ENCODE peak calls at places on chromosomes 11 and 22, in five cellular contexts. E, V, D, R and M are unnamed samples.

GRCh38 chr11:1473011-1473628 is 13.5 kb downstream of the MOB2 start:
- DNase-seq in D (no peak), E (no peak), V (no peak), R (peak), M (no peak)

GRCh38 chr11:2129699-2130366 is 9.4 kb downstream of the IGF2 start:
- DNase-seq in E (no peak), D (no peak), R (no peak), V (no peak), M (no peak)

GRCh38 chr11:61149624-61150615 is 11.3 kb downstream of the VPS37C start:
- DNase-seq in R (no peak), D (no peak), V (no peak), E (peak), M (no peak)

GRCh38 chr22:31141551-31141950 is 1.2 kb upstream of the PLA2G3 start:
- DNase-seq in E (no peak), R (no peak), D (no peak), V (no peak), M (no peak)

GRCh38 chr11:1792461-1792860 is 28.7 kb upstream of the CTSD start:
- DNase-seq in D (no peak), V (no peak), E (no peak), R (no peak), M (no peak)

GRCh38 chr22:19779685-19780268 is 19.2 kb downstream of the TBX1 start:
- DNase-seq in D (no peak), R (no peak), E (peak), V (no peak), M (no peak)

GRCh38 chr11:114082415-114082748 is 22.9 kb downstream of the ZBTB16 start:
- DNase-seq in R (no peak), E (no peak), D (no peak), V (no peak), M (no peak)

GRCh38 chr11:2792376-2793250 is 92.8 kb upstream of the KCNQ1OT1 start:
- DNase-seq in D (no peak), E (peak), R (peak), V (no peak), M (no peak)

GRCh38 chr22:19766506-19767426 is 6.2 kb downstream of the TBX1 start:
- DNase-seq in E (no peak), R (no peak), V (no peak), D (peak), M (no peak)

GRCh38 chr11:71102251-71102995 is 150.0 kb downstream of the SHANK2 start:
- DNase-seq in R (no peak), D (no peak), E (no peak), V (no peak), M (no peak)

GRCh38 chr11:122754553-122755322 is 83.6 kb upstream of the CRTAM start:
- DNase-seq in D (no peak), E (peak), V (no peak), R (no peak), M (no peak)

GRCh38 chr22:20905415-20906386 is 11.5 kb upstream of the CRKL start:
- DNase-seq in D (no peak), R (no peak), V (no peak), E (no peak), M (no peak)

GRCh38 chr11:42972741-42973140 is 339.1 kb upstream of the API5 start:
- DNase-seq in V (no peak), D (no peak), R (no peak), E (no peak), M (no peak)

GRCh38 chr11:96014234-96014633 is 90.3 kb upstream of the MTMR2 start:
- DNase-seq in D (no peak), R (no peak), V (peak), E (no peak), M (no peak)

GRCh38 chr11:66302656-66303055 is 11.0 kb downstream of the TMEM151A start:
- DNase-seq in E (no peak), V (no peak), R (no peak), D (no peak), M (no peak)

GRCh38 chr22:27216444-27216843 is 559.1 kb downstream of the MIAT start:
- DNase-seq in R (no peak), E (no peak), D (no peak), V (no peak), M (no peak)

GRCh38 chr11:97743205-97743742 is 1277.5 kb upstream of the CNTN5 start:
- DNase-seq in V (no peak), R (no peak), E (no peak), D (no peak), M (no peak)

GRCh38 chr22:27775698-27776409 is 25.7 kb downstream of the MN1 start:
- DNase-seq in V (peak), D (no peak), E (no peak), R (no peak), M (no peak)

GRCh38 chr22:31932863-31933262 is 11.5 kb upstream of the YWHAH start:
- DNase-seq in R (no peak), D (no peak), V (no peak), E (no peak), M (no peak)

GRCh38 chr11:103939694-103940093 is 96.7 kb upstream of the DDI1 start:
- DNase-seq in R (no peak), D (no peak), V (no peak), E (no peak), M (no peak)

GRCh38 chr22:39543095-39543494 is 10.5 kb upstream of the RPS19BP1 start:
- DNase-seq in D (no peak), V (no peak), E (peak), R (no peak), M (no peak)

GRCh38 chr22:41479671-41480396 is 10.9 kb downstream of the ACO2 start:
- DNase-seq in V (peak), R (no peak), D (no peak), E (no peak), M (no peak)

GRCh38 chr22:23034621-23035556 is 35.4 kb upstream of the GNAZ start:
- DNase-seq in R (no peak), E (peak), D (no peak), V (no peak), M (no peak)

GRCh38 chr11:118634435-118635236 is 27.2 kb downstream of the PHLDB1 start:
- DNase-seq in R (peak), V (no peak), E (no peak), D (no peak), M (no peak)

GRCh38 chr22:36378080-36378788 is 9.5 kb downstream of the MYH9 start:
- DNase-seq in D (no peak), E (no peak), V (no peak), R (no peak), M (no peak)

GRCh38 chr11:112132737-112133136 is 31.2 kb downstream of the IL18 start:
- DNase-seq in E (no peak), V (no peak), R (no peak), D (no peak), M (no peak)

GRCh38 chr11:78651923-78652602 is 77.4 kb upstream of the NARS2 start:
- DNase-seq in R (no peak), E (no peak), D (peak), V (no peak), M (peak)

GRCh38 chr11:71936825-71937224 is 8.0 kb downstream of the RNF121 start:
- DNase-seq in V (no peak), E (no peak), R (no peak), D (no peak), M (no peak)

GRCh38 chr11:11444027-11444799 is 91.2 kb upstream of the CSNK2A3 start:
- DNase-seq in R (no peak), V (no peak), E (no peak), D (no peak), M (no peak)

GRCh38 chr11:111019931-111020381 is 225.6 kb upstream of the POU2AF2 start:
- DNase-seq in V (no peak), R (no peak), E (no peak), D (no peak), M (no peak)

GRCh38 chr11:110991621-110992355 is 253.7 kb upstream of the POU2AF2 start:
- DNase-seq in D (no peak), R (peak), E (no peak), V (no peak), M (no peak)

GRCh38 chr11:79092791-79093313 is 348.0 kb downstream of the TENM4 start:
- DNase-seq in D (no peak), E (no peak), V (no peak), R (no peak), M (no peak)

GRCh38 chr11:21554284-21554683 is 638.6 kb upstream of the ANO5 start:
- DNase-seq in D (no peak), E (no peak), V (no peak), R (no peak), M (no peak)

GRCh38 chr11:46381046-46381835 is at the start of gene MDK:
- DNase-seq in E (peak), R (peak), D (no peak), V (peak), M (no peak)

GRCh38 chr11:110566577-110566976 is 136.8 kb downstream of the FDX1 start:
- DNase-seq in R (no peak), D (no peak), V (no peak), E (no peak), M (no peak)

GRCh38 chr11:69102732-69103615 is 52.8 kb upstream of the SMIM38 start:
- DNase-seq in E (peak), R (no peak), V (no peak), D (no peak), M (no peak)

GRCh38 chr11:7677071-7677470 is 3.8 kb upstream of the CYB5R2 start:
- DNase-seq in E (no peak), R (no peak), V (no peak), D (no peak), M (no peak)

GRCh38 chr22:36384766-36385400 is 2.9 kb downstream of the MYH9 start:
- DNase-seq in E (no peak), R (no peak), V (no peak), D (no peak), M (no peak)

GRCh38 chr11:77346906-77347603 is 45.6 kb upstream of the GDPD4 start:
- DNase-seq in V (no peak), E (no peak), R (no peak), D (no peak), M (no peak)
- H3K27ac ChIP-seq in V (no peak), E (no peak), R (no peak), D (no peak), M (no peak)

GRCh38 chr11:12846766-12847615 is 162.1 kb upstream of the RASSF10 start:
- DNase-seq in D (no peak), R (no peak), V (no peak), E (no peak), M (no peak)
- H3K27ac ChIP-seq in D (peak), R (peak), V (no peak), E (peak), M (no peak)

GRCh38 chr11:9594267-9595046 is 21.0 kb downstream of the WEE1 start:
- DNase-seq in D (no peak), V (no peak), R (no peak), E (peak), M (no peak)

GRCh38 chr11:9590717-9591116 is 17.2 kb downstream of the WEE1 start:
- DNase-seq in V (no peak), R (no peak), D (no peak), E (no peak), M (no peak)
- H3K27ac ChIP-seq in V (no peak), R (no peak), D (no peak), E (no peak), M (no peak)

GRCh38 chr11:23123766-23124165 is 263.5 kb upstream of the CCDC179 start:
- DNase-seq in E (no peak), V (no peak), D (no peak), R (no peak), M (no peak)
- H3K27ac ChIP-seq in E (no peak), V (no peak), D (no peak), R (no peak), M (no peak)

GRCh38 chr22:46062232-46062615 is 85.3 kb upstream of the WNT7B start:
- DNase-seq in D (no peak), E (no peak), R (no peak), V (no peak), M (no peak)
- H3K27ac ChIP-seq in D (peak), E (no peak), R (peak), V (no peak), M (peak)

GRCh38 chr11:34680206-34680605 is 59.3 kb downstream of the EHF start:
- DNase-seq in R (no peak), D (no peak), V (no peak), E (no peak), M (no peak)
- H3K27ac ChIP-seq in R (no peak), D (no peak), V (no peak), E (no peak), M (no peak)

GRCh38 chr11:64848214-64848778 is 3.8 kb upstream of the CDC42BPG start:
- DNase-seq in V (no peak), R (no peak), E (no peak), D (no peak), M (no peak)
- H3K27ac ChIP-seq in V (no peak), R (no peak), E (no peak), D (no peak), M (no peak)